ENCODE peak calls at places on chromosomes 6 and 20, in seven cellular contexts. Y is LoVo; L is fibroblast of lung; V is upper lobe of left lung; E is right lobe of liver; P is activated naive CD4-positive, alpha-beta T cell treated with Interleukin-2 at 50 U/mL for 16 hours; W is EL. M is an unnamed sample.

GRCh38 chr6:13762648-13763441 is 51.2 kb upstream of the RANBP9 start:
- DNase-seq in Y (no peak), L (peak), V (no peak), E (no peak), P (peak), W (peak), M (no peak)

GRCh38 chr6:109351231-109352132 is 30.8 kb downstream of the CD164 start:
- DNase-seq in Y (peak), L (peak), V (no peak), E (no peak), P (no peak), W (no peak), M (no peak)

GRCh38 chr6:35300848-35301247 is 3.2 kb downstream of the DEF6 start:
- DNase-seq in Y (no peak), L (no peak), V (no peak), E (no peak), P (peak), W (no peak), M (no peak)

GRCh38 chr20:51563597-51564332 is 21.2 kb upstream of the NFATC2 start:
- DNase-seq in Y (no peak), L (peak), V (peak), E (no peak), P (peak), W (peak), M (peak)

GRCh38 chr20:6558361-6558760 is 209.1 kb upstream of the BMP2 start:
- DNase-seq in Y (no peak), L (no peak), V (no peak), E (no peak), P (no peak), W (peak), M (no peak)

GRCh38 chr6:3453410-3453809 is 3.4 kb downstream of the SLC22A23 start:
- DNase-seq in Y (no peak), L (no peak), V (no peak), E (no peak), P (no peak), W (no peak), M (no peak)

GRCh38 chr6:35082046-35082732 is 59.0 kb downstream of the TCP11 start:
- DNase-seq in Y (no peak), L (no peak), V (no peak), E (no peak), P (no peak), W (no peak), M (no peak)

GRCh38 chr20:49400410-49400809 is 82.1 kb downstream of the KCNB1 start:
- DNase-seq in Y (no peak), L (peak), V (no peak), E (no peak), P (no peak), W (peak), M (no peak)

GRCh38 chr6:137631323-137631722 is 137.1 kb upstream of the OLIG3 start:
- DNase-seq in Y (no peak), L (peak), V (no peak), E (no peak), P (no peak), W (no peak), M (no peak)

GRCh38 chr20:51712501-51713212 is 55.5 kb downstream of the ATP9A start:
- DNase-seq in Y (no peak), L (peak), V (peak), E (no peak), P (no peak), W (no peak), M (peak)